ENCODE peak calls at places on chromosomes 5 and 9, in seven cellular contexts. One of them, this sample, is unnamed.

GRCh38 chr5:137231535-137231934 is 267.6 kb downstream of the SPOCK1 start:
- DNase-seq in neuronal stem cell: no peak
- DNase-seq in BE2C: no peak
- DNase-seq in heart left ventricle: no peak
- DNase-seq in naive thymus-derived CD4-positive, alpha-beta T cell: no peak
- DNase-seq in prostate gland: no peak
- DNase-seq in right cardiac atrium: no peak
- DNase-seq in this sample: no peak

GRCh38 chr9:135797507-135798302 is 95.7 kb downstream of the KCNT1 start:
- DNase-seq in heart left ventricle: peak; percentile 52
- DNase-seq in naive thymus-derived CD4-positive, alpha-beta T cell: no peak
- DNase-seq in BE2C: peak; percentile 83
- DNase-seq in prostate gland: no peak
- DNase-seq in right cardiac atrium: peak; percentile 80
- DNase-seq in neuronal stem cell: peak; percentile 51
- DNase-seq in this sample: peak; percentile 51

GRCh38 chr5:167096816-167097215 is 1194.6 kb upstream of the WWC1 start:
- DNase-seq in prostate gland: no peak
- DNase-seq in naive thymus-derived CD4-positive, alpha-beta T cell: no peak
- DNase-seq in heart left ventricle: no peak
- DNase-seq in neuronal stem cell: no peak
- DNase-seq in right cardiac atrium: no peak
- DNase-seq in BE2C: no peak
- DNase-seq in this sample: no peak

GRCh38 chr5:108753877-108754276 is 6.2 kb downstream of the FER start:
- DNase-seq in prostate gland: no peak
- DNase-seq in naive thymus-derived CD4-positive, alpha-beta T cell: no peak
- DNase-seq in BE2C: no peak
- DNase-seq in neuronal stem cell: no peak
- DNase-seq in right cardiac atrium: no peak
- DNase-seq in heart left ventricle: no peak
- DNase-seq in this sample: no peak

GRCh38 chr9:110255417-110256141 is 728 bp downstream of the TXN start:
- DNase-seq in neuronal stem cell: no peak
- DNase-seq in prostate gland: peak; percentile 55
- DNase-seq in BE2C: peak; percentile 45
- DNase-seq in naive thymus-derived CD4-positive, alpha-beta T cell: peak; percentile 5
- DNase-seq in right cardiac atrium: peak; percentile 81
- DNase-seq in heart left ventricle: peak; percentile 61
- DNase-seq in this sample: peak; percentile 74

GRCh38 chr5:100517301-100517974 is 17.7 kb upstream of the FAM174A start:
- DNase-seq in prostate gland: no peak
- DNase-seq in BE2C: peak; percentile 32
- DNase-seq in heart left ventricle: no peak
- DNase-seq in naive thymus-derived CD4-positive, alpha-beta T cell: no peak
- DNase-seq in right cardiac atrium: no peak
- DNase-seq in neuronal stem cell: no peak
- DNase-seq in this sample: no peak

GRCh38 chr9:87678650-87679355 is 47.1 kb upstream of the CTSL start:
- DNase-seq in heart left ventricle: peak; percentile 48
- DNase-seq in neuronal stem cell: peak; percentile 65
- DNase-seq in prostate gland: peak; percentile 54
- DNase-seq in naive thymus-derived CD4-positive, alpha-beta T cell: peak; percentile 25
- DNase-seq in BE2C: peak; percentile 74
- DNase-seq in right cardiac atrium: peak; percentile 75
- DNase-seq in this sample: peak; percentile 47

GRCh38 chr5:107513337-107514125 is 157.2 kb downstream of the EFNA5 start:
- DNase-seq in prostate gland: no peak
- DNase-seq in heart left ventricle: no peak
- DNase-seq in right cardiac atrium: no peak
- DNase-seq in neuronal stem cell: no peak
- DNase-seq in naive thymus-derived CD4-positive, alpha-beta T cell: no peak
- DNase-seq in BE2C: no peak
- DNase-seq in this sample: no peak

GRCh38 chr5:146599261-146599660 is 83.3 kb upstream of the GPR151 start:
- DNase-seq in prostate gland: no peak
- DNase-seq in BE2C: no peak
- DNase-seq in naive thymus-derived CD4-positive, alpha-beta T cell: no peak
- DNase-seq in neuronal stem cell: no peak
- DNase-seq in right cardiac atrium: no peak
- DNase-seq in heart left ventricle: no peak
- DNase-seq in this sample: no peak

GRCh38 chr9:306907-307306 is 92.2 kb downstream of the DOCK8 start:
- DNase-seq in prostate gland: no peak
- DNase-seq in right cardiac atrium: no peak
- DNase-seq in naive thymus-derived CD4-positive, alpha-beta T cell: peak; percentile 64
- DNase-seq in heart left ventricle: no peak
- DNase-seq in neuronal stem cell: no peak
- DNase-seq in BE2C: no peak
- DNase-seq in this sample: no peak

GRCh38 chr5:142201471-142201887 is 92.9 kb downstream of the NDFIP1 start:
- DNase-seq in neuronal stem cell: no peak
- DNase-seq in prostate gland: no peak
- DNase-seq in BE2C: no peak
- DNase-seq in right cardiac atrium: no peak
- DNase-seq in heart left ventricle: no peak
- DNase-seq in naive thymus-derived CD4-positive, alpha-beta T cell: no peak
- DNase-seq in this sample: no peak

GRCh38 chr9:99427252-99427651 is 205.2 kb downstream of the SEC61B start:
- DNase-seq in prostate gland: no peak
- DNase-seq in right cardiac atrium: no peak
- DNase-seq in BE2C: no peak
- DNase-seq in neuronal stem cell: no peak
- DNase-seq in naive thymus-derived CD4-positive, alpha-beta T cell: no peak
- DNase-seq in heart left ventricle: no peak
- DNase-seq in this sample: no peak

GRCh38 chr5:63573402-63573801 is 388.8 kb downstream of the HTR1A start:
- DNase-seq in neuronal stem cell: no peak
- DNase-seq in BE2C: peak; percentile 22
- DNase-seq in prostate gland: no peak
- DNase-seq in heart left ventricle: no peak
- DNase-seq in right cardiac atrium: no peak
- DNase-seq in naive thymus-derived CD4-positive, alpha-beta T cell: no peak
- DNase-seq in this sample: no peak
- H3K9me3 ChIP-seq in neuronal stem cell: no peaks in the 10 kb centered on the region
- H3K9me3 ChIP-seq in BE2C: no peaks in the 10 kb centered on the region
- H3K9me3 ChIP-seq in prostate gland: no peaks in the 10 kb centered on the region
- H3K9me3 ChIP-seq in heart left ventricle: no peaks in the 10 kb centered on the region
- H3K9me3 ChIP-seq in right cardiac atrium: no peaks in the 10 kb centered on the region
- H3K9me3 ChIP-seq in naive thymus-derived CD4-positive, alpha-beta T cell: no peaks in the 10 kb centered on the region
- H3K9me3 ChIP-seq in this sample: no peaks in the 10 kb centered on the region

GRCh38 chr5:7886849-7887460 is 18.0 kb downstream of the MTRR start:
- DNase-seq in right cardiac atrium: no peak
- DNase-seq in heart left ventricle: no peak
- DNase-seq in prostate gland: no peak
- DNase-seq in naive thymus-derived CD4-positive, alpha-beta T cell: peak; percentile 23
- DNase-seq in BE2C: no peak
- DNase-seq in neuronal stem cell: peak; percentile 17
- DNase-seq in this sample: no peak
- H3K9me3 ChIP-seq in right cardiac atrium: no peaks in the 10 kb centered on the region
- H3K9me3 ChIP-seq in heart left ventricle: no peaks in the 10 kb centered on the region
- H3K9me3 ChIP-seq in prostate gland: no peaks in the 10 kb centered on the region
- H3K9me3 ChIP-seq in naive thymus-derived CD4-positive, alpha-beta T cell: no peaks in the 10 kb centered on the region
- H3K9me3 ChIP-seq in BE2C: no peaks in the 10 kb centered on the region
- H3K9me3 ChIP-seq in neuronal stem cell: no peaks in the 10 kb centered on the region
- H3K9me3 ChIP-seq in this sample: no peaks in the 10 kb centered on the region

GRCh38 chr5:179883163-179883562 is 24.5 kb downstream of the TBC1D9B start:
- DNase-seq in right cardiac atrium: no peak
- DNase-seq in prostate gland: no peak
- DNase-seq in BE2C: no peak
- DNase-seq in heart left ventricle: no peak
- DNase-seq in neuronal stem cell: no peak
- DNase-seq in naive thymus-derived CD4-positive, alpha-beta T cell: no peak
- DNase-seq in this sample: no peak
- H3K9me3 ChIP-seq in right cardiac atrium: no peaks in the 10 kb centered on the region
- H3K9me3 ChIP-seq in prostate gland: no peaks in the 10 kb centered on the region
- H3K9me3 ChIP-seq in BE2C: peaks cover 12% of the 10 kb centered on the region
- H3K9me3 ChIP-seq in heart left ventricle: no peaks in the 10 kb centered on the region
- H3K9me3 ChIP-seq in neuronal stem cell: peaks cover 25% of the 10 kb centered on the region
- H3K9me3 ChIP-seq in naive thymus-derived CD4-positive, alpha-beta T cell: no peaks in the 10 kb centered on the region
- H3K9me3 ChIP-seq in this sample: peaks cover 19% of the 10 kb centered on the region

DNA sequence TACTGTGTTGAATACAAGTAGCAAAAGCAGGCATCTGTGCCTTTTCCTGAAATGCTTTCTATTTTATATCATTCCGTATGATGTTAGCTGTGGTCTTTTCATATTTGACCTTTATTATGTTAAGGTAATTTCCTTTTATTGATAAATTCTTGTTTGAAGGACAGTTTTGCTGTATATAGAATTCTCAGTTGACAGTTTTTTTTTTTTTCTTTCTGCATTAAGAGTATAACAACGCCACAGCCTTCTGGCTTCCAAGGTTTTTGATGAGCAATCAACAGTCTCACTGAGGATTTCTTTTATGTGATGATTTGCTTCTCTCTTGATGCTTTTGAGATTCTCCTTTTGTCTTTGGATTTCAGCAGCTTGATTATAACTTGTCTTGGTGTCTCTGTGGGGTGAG is 23.6 kb downstream of the ZNF483 start:
- DNase-seq in heart left ventricle: no peak
- DNase-seq in BE2C: no peak
- DNase-seq in neuronal stem cell: no peak
- DNase-seq in prostate gland: no peak
- DNase-seq in naive thymus-derived CD4-positive, alpha-beta T cell: no peak
- DNase-seq in right cardiac atrium: no peak
- DNase-seq in this sample: no peak
- H3K9me3 ChIP-seq in heart left ventricle: peaks cover 35% of the 10 kb centered on the region
- H3K9me3 ChIP-seq in BE2C: peaks cover 3% of the 10 kb centered on the region
- H3K9me3 ChIP-seq in neuronal stem cell: peaks cover 24% of the 10 kb centered on the region
- H3K9me3 ChIP-seq in prostate gland: no peaks in the 10 kb centered on the region
- H3K9me3 ChIP-seq in naive thymus-derived CD4-positive, alpha-beta T cell: peaks cover 14% of the 10 kb centered on the region
- H3K9me3 ChIP-seq in right cardiac atrium: peaks cover 10% of the 10 kb centered on the region
- H3K9me3 ChIP-seq in this sample: peaks cover 65% of the 10 kb centered on the region

GRCh38 chr5:178418471-178419010 is 171.7 kb downstream of the COL23A1 start:
- DNase-seq in neuronal stem cell: no peak
- DNase-seq in BE2C: no peak
- DNase-seq in prostate gland: no peak
- DNase-seq in naive thymus-derived CD4-positive, alpha-beta T cell: no peak
- DNase-seq in right cardiac atrium: no peak
- DNase-seq in heart left ventricle: no peak
- DNase-seq in this sample: no peak
- H3K9me3 ChIP-seq in neuronal stem cell: no peaks in the 10 kb centered on the region
- H3K9me3 ChIP-seq in BE2C: no peaks in the 10 kb centered on the region
- H3K9me3 ChIP-seq in prostate gland: no peaks in the 10 kb centered on the region
- H3K9me3 ChIP-seq in naive thymus-derived CD4-positive, alpha-beta T cell: no peaks in the 10 kb centered on the region
- H3K9me3 ChIP-seq in right cardiac atrium: no peaks in the 10 kb centered on the region
- H3K9me3 ChIP-seq in heart left ventricle: no peaks in the 10 kb centered on the region
- H3K9me3 ChIP-seq in this sample: no peaks in the 10 kb centered on the region